ENCODE peak calls at places on chromosomes 16 and 17, in four cellular contexts. O is GM23338, Z is trophoblast cell, I is SJCRH30. D is an unnamed sample. For H3K4me1, the result is how much of the 10 kb centered on the place peaks cover.

GRCh38 chr16:55539049-55539448 is 27.4 kb upstream of the CAPNS2 start:
- DNase-seq in I (peak), O (no peak), Z (no peak), D (no peak)

GRCh38 chr16:46748775-46749705 is 896 bp upstream of the MYLK3 start:
- DNase-seq in Z (no peak), I (peak), O (no peak), D (no peak)

GRCh38 chr16:75486666-75487313 is 8.5 kb downstream of the CHST6 start:
- DNase-seq in Z (no peak), I (no peak), O (no peak), D (peak)

GRCh38 chr16:86073103-86073625 is 174.2 kb downstream of the IRF8 start:
- DNase-seq in I (no peak), Z (no peak), O (no peak), D (no peak)

GRCh38 chr17:63914471-63914870 is 3.4 kb upstream of the CSHL1 start:
- DNase-seq in Z (no peak), O (no peak), I (no peak), D (no peak)

GRCh38 chr16:89693289-89693731 is 6.8 kb downstream of the CDK10 start:
- DNase-seq in Z (no peak), I (no peak), O (no peak), D (no peak)

GRCh38 chr17:48842746-48843145 is 11.9 kb downstream of the CALCOCO2 start:
- DNase-seq in O (no peak), Z (no peak), I (no peak), D (no peak)

GRCh38 chr16:3737181-3737580 is 19.9 kb upstream of the TRAP1 start:
- DNase-seq in I (no peak), O (no peak), Z (no peak), D (no peak)

GRCh38 chr16:65816556-65816955 is 549.9 kb upstream of the CDH5 start:
- DNase-seq in Z (no peak), I (no peak), O (no peak), D (no peak)

GRCh38 chr16:22282254-22282892 is 14.8 kb upstream of the POLR3E start:
- DNase-seq in O (no peak), I (no peak), Z (no peak), D (no peak)

GRCh38 chr16:86939609-86940008 is 361.3 kb downstream of the FOXL1 start:
- DNase-seq in Z (no peak), O (no peak), I (no peak), D (no peak)

GRCh38 chr17:68399638-68400403 is 57.5 kb downstream of the WIPI1 start:
- DNase-seq in I (no peak), Z (no peak), O (no peak), D (no peak)

GRCh38 chr16:27373312-27373711 is 28.7 kb upstream of the IL21R start:
- DNase-seq in I (no peak), O (no peak), Z (no peak), D (no peak)

GRCh38 chr16:83113317-83113716 is 486.5 kb downstream of the CDH13 start:
- DNase-seq in O (peak), Z (no peak), I (no peak), D (peak)

GRCh38 chr17:67577429-67577828 is 140.3 kb upstream of the NOL11 start:
- DNase-seq in Z (no peak), O (no peak), I (no peak), D (no peak)

GRCh38 chr16:86363057-86363490 is 147.3 kb upstream of the FOXF1 start:
- DNase-seq in Z (no peak), I (peak), O (no peak), D (no peak)

GRCh38 chr17:82752371-82753200 is 721 bp downstream of the TBCD start:
- DNase-seq in I (peak), Z (no peak), O (peak), D (peak)

GRCh38 chr16:53056528-53056881 is 1.7 kb downstream of the CHD9 start:
- DNase-seq in I (no peak), Z (no peak), O (no peak), D (no peak)

GRCh38 chr17:41907185-41907556 is 11.6 kb downstream of the ACLY start:
- DNase-seq in I (no peak), Z (no peak), O (no peak), D (no peak)

GRCh38 chr17:19461681-19462080 is 50.6 kb downstream of the RNF112 start:
- DNase-seq in I (no peak), O (no peak), Z (no peak), D (no peak)

GRCh38 chr16:8493885-8494487 is 96.3 kb downstream of the TMEM114 start:
- DNase-seq in Z (no peak), I (no peak), O (peak), D (no peak)

GRCh38 chr17:17114592-17115225 is 72.5 kb downstream of the MPRIP start:
- DNase-seq in I (no peak), O (no peak), Z (no peak), D (no peak)

GRCh38 chr16:87507351-87508069 is 14.7 kb upstream of the ZCCHC14 start:
- DNase-seq in Z (no peak), O (no peak), I (no peak), D (no peak)

GRCh38 chr16:25256821-25257503 is 683 bp downstream of the ZKSCAN2 start:
- DNase-seq in O (peak), I (peak), Z (no peak), D (peak)

GRCh38 chr16:71423865-71424264 is 18.0 kb downstream of the TLE7 start:
- DNase-seq in O (no peak), I (no peak), Z (no peak), D (no peak)

GRCh38 chr16:88022076-88023042 is 71.1 kb downstream of the BANP start:
- DNase-seq in Z (no peak), O (no peak), I (no peak), D (no peak)

GRCh38 chr17:15106540-15106939 is 158.6 kb downstream of the PMP22 start:
- DNase-seq in I (no peak), O (no peak), Z (no peak), D (no peak)

GRCh38 chr16:9836118-9836736 is 346.0 kb downstream of the GRIN2A start:
- DNase-seq in O (peak), Z (no peak), I (peak), D (peak)

GRCh38 chr17:50184057-50184456 is 17.4 kb downstream of the COL1A1 start:
- DNase-seq in I (peak), Z (no peak), O (peak), D (no peak)

GRCh38 chr17:2101448-2102257 is 46.8 kb downstream of the HIC1 start:
- DNase-seq in I (no peak), Z (peak), O (no peak), D (peak)

GRCh38 chr17:82931696-82932060 is 91.9 kb upstream of the ZNF750 start:
- DNase-seq in O (no peak), Z (no peak), I (no peak), D (no peak)

GRCh38 chr17:20095366-20096080 is 86.4 kb downstream of the SPECC1 start:
- DNase-seq in Z (peak), O (peak), I (peak), D (peak)

GRCh38 chr16:63403792-63404191 is 1367.6 kb upstream of the CDH8 start:
- DNase-seq in Z (no peak), O (no peak), I (no peak), D (no peak)

GRCh38 chr17:41301204-41301790 is 1.4 kb downstream of the KRTAP29-1 start:
- DNase-seq in Z (no peak), I (no peak), O (no peak), D (no peak)

DNA sequence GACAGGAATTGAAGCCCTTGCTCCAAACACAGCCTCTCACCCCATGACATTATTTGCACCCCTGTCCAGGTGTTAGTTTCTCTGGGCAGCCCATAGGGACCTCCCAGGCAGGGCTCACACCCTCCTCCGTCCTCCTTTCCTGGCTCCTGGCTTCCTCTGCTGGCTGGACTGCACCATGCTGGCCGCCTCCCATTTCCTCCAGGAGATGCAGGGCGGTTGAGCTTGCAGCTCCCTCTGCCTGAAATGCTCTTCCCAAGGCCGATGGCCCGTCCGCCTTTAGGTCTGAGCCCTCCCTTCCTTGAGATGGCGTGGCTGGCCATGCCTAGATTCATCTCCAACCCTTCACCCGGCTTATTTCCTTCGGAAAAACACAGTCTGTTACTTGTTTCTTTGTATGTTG is 334.8 kb downstream of the SNX29 start:
- DNase-seq in Z (no peak), I (no peak), O (peak), D (no peak)
- H3K27ac ChIP-seq in Z (no peak), I (no peak), O (no peak), D (no peak)

DNA sequence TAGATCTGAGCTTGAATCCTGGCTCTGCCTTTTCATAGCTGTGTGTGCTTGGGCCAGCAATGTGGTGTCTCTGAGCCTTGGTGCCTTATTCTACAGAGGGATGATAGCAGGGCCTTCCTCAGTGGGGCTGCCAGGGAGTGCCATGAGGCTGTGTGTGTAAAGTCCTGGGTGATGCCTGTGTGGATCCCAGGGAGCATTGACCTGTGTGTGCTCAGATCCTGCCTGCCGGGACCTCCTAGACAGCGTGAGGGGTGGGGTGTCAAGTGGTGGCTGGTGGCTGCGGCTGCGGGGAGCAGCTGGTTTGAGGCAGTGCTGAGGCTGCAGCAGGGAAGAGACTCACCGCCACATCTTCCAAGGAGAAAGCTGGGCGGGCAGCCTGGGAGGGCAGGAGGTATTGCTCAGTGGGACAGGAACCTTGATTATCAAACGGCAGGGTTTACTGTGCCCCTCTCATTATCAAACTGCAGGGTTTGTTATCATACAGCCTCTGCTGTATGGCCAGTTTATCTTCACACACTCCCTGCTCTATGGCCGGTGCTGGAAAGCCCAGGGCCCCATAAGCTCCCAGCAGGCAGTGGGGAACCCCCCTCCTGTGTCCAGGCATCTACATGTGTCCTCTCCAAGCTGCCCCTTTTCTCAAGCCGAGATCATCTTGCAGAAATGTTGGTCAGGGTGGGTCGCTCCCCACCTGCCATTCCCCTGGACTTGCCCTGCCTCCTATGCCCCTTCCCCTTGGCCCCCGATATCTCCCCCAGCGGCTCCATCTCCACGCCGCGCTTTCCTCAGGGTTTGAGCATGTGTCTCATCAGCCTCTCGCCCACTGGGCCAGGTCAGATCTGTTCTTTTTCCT is 3.1 kb upstream of the ADCY7 start:
- DNase-seq in Z (no peak), O (no peak), I (peak), D (no peak)
- H3K4me1 ChIP-seq in Z (under half), O (under half), I (under half), D (under half)

GRCh38 chr16:12881182-12881581 is 20.2 kb upstream of the SHISA9 start:
- DNase-seq in O (no peak), Z (no peak), I (no peak), D (no peak)
- H3K27ac ChIP-seq in O (no peak), Z (no peak), I (no peak), D (no peak)

GRCh38 chr17:39706383-39706782 is 6.5 kb downstream of the ERBB2 start:
- DNase-seq in Z (no peak), I (no peak), O (no peak), D (no peak)

GRCh38 chr17:39704821-39705551 is 5.1 kb downstream of the ERBB2 start:
- DNase-seq in O (peak), Z (peak), I (no peak), D (no peak)

GRCh38 chr17:39705786-39706348 is 6.0 kb downstream of the ERBB2 start:
- DNase-seq in O (no peak), Z (peak), I (no peak), D (peak)

GRCh38 chr17:39709319-39709997 is 9.6 kb downstream of the ERBB2 start:
- DNase-seq in I (no peak), O (no peak), Z (no peak), D (no peak)

GRCh38 chr17:39706921-39707337 is 7.1 kb downstream of the ERBB2 start:
- DNase-seq in Z (no peak), I (no peak), O (no peak), D (no peak)
- H3K4me1 ChIP-seq in Z (under half), I (under half), O (under half), D (under half)

GRCh38 chr17:78140169-78141051 is 5.8 kb upstream of the C17orf99 start:
- DNase-seq in O (peak), I (peak), Z (peak), D (peak)
- H3K27ac ChIP-seq in O (no peak), I (no peak), Z (no peak), D (peak)

GRCh38 chr17:45312477-45313418 is 4.1 kb downstream of the MAP3K14 start:
- DNase-seq in I (no peak), Z (no peak), O (no peak), D (peak)

GRCh38 chr17:45314761-45315549 is 1.9 kb downstream of the MAP3K14 start:
- DNase-seq in O (no peak), I (peak), Z (no peak), D (peak)

GRCh38 chr17:45315583-45316270 is 1.1 kb downstream of the MAP3K14 start:
- DNase-seq in I (no peak), O (no peak), Z (no peak), D (peak)

GRCh38 chr17:45313419-45313771 is 3.4 kb downstream of the MAP3K14 start:
- DNase-seq in O (no peak), I (no peak), Z (no peak), D (peak)

GRCh38 chr17:45313927-45314760 is 2.7 kb downstream of the MAP3K14 start:
- DNase-seq in O (no peak), I (no peak), Z (no peak), D (no peak)
- H3K4me1 ChIP-seq in O (under half), I (under half), Z (under half), D (under half)

GRCh38 chr17:77620282-77620681 is 338.2 kb upstream of the TNRC6C start:
- DNase-seq in I (no peak), O (no peak), Z (no peak), D (no peak)
- H3K27ac ChIP-seq in I (no peak), O (no peak), Z (no peak), D (no peak)

GRCh38 chr17:75090871-75091854 is 3.4 kb downstream of the SLC16A5 start:
- DNase-seq in I (peak), O (no peak), Z (no peak), D (peak)
- H3K4me1 ChIP-seq in I (under half), O (under half), Z (half or more), D (under half)

GRCh38 chr17:57957886-57958285 is 2.7 kb upstream of the CUEDC1 start:
- DNase-seq in I (no peak), Z (no peak), O (no peak), D (no peak)

GRCh38 chr17:57955183-57955952 is at the start of gene CUEDC1:
- DNase-seq in O (peak), I (peak), Z (peak), D (peak)

GRCh38 chr17:57954421-57955182 is 610 bp downstream of the CUEDC1 start:
- DNase-seq in O (peak), I (peak), Z (no peak), D (no peak)

GRCh38 chr17:57957120-57957850 is 2.1 kb upstream of the CUEDC1 start:
- DNase-seq in O (no peak), Z (no peak), I (no peak), D (no peak)

GRCh38 chr17:57956311-57957119 is 1.3 kb upstream of the CUEDC1 start:
- DNase-seq in O (peak), I (peak), Z (no peak), D (peak)
- H3K27ac ChIP-seq in O (no peak), I (no peak), Z (no peak), D (no peak)

GRCh38 chr17:47709594-47709993 is 15.6 kb downstream of the TBKBP1 start:
- DNase-seq in Z (no peak), O (no peak), I (no peak), D (no peak)
- H3K4me1 ChIP-seq in Z (under half), O (under half), I (under half), D (under half)

D was measured in small intestine.